ENCODE peak calls at places on chromosome 6, in nine cellular contexts. F is cardiac muscle cell; D is pancreas; A is heart left ventricle; P is IMR-90; V is neural progenitor cell; K is mesenchymal stem cell; I is psoas muscle; C is CD4-positive, CD25-positive, alpha-beta regulatory T cell. N is an unnamed sample.

GRCh38 chr6:130070306-130070705 is 51.9 kb downstream of the L3MBTL3 start:
- DNase-seq in F (peak; percentile 29), D (no peak), A (no peak), P (no peak), V (no peak), K (no peak), I (no peak), C (no peak), N (no peak)

GRCh38 chr6:144008501-144009245 is 614 bp upstream of the PLAGL1 start:
- DNase-seq in F (no peak), D (peak; percentile 67), A (no peak), P (no peak), V (peak; percentile 23), K (no peak), I (no peak), C (no peak), N (no peak)

GRCh38 chr6:110682460-110682853 is 132.8 kb downstream of the CDK19 start:
- DNase-seq in F (peak; percentile 86), D (peak; percentile 56), A (peak; percentile 66), P (peak; percentile 81), V (peak; percentile 78), K (peak; percentile 86), I (no peak), C (peak; percentile 82), N (no peak)

GRCh38 chr6:113291751-113292445 is 565.2 kb upstream of the MARCKS start:
- DNase-seq in F (peak; percentile 51), D (no peak), A (no peak), P (peak; percentile 51), V (no peak), K (no peak), I (no peak), C (no peak), N (no peak)

GRCh38 chr6:108650781-108651180 is 90.1 kb downstream of the FOXO3 start:
- DNase-seq in F (peak; percentile 82), D (no peak), A (no peak), P (peak; percentile 62), V (no peak), K (peak; percentile 73), I (no peak), C (no peak), N (no peak)

GRCh38 chr6:26216015-26216885 is 129.0 kb downstream of the HFE start:
- DNase-seq in F (peak; percentile 98), D (no peak), A (peak; percentile 68), P (peak; percentile 99), V (peak; percentile 93), K (peak; percentile 100), I (no peak), C (peak; percentile 96), N (no peak)

GRCh38 chr6:137316626-137317025 is 97.4 kb upstream of the IFNGR1 start:
- DNase-seq in F (peak; percentile 36), D (no peak), A (no peak), P (no peak), V (no peak), K (no peak), I (no peak), C (no peak), N (no peak)

GRCh38 chr6:8080338-8081151 is 16.4 kb upstream of the BLOC1S5 start:
- DNase-seq in F (peak; percentile 71), D (no peak), A (no peak), P (peak; percentile 82), V (no peak), K (peak; percentile 71), I (no peak), C (no peak), N (no peak)

GRCh38 chr6:21137708-21138358 is 455.7 kb upstream of the SOX4 start:
- DNase-seq in F (peak; percentile 38), D (no peak), A (no peak), P (peak; percentile 44), V (no peak), K (peak; percentile 69), I (no peak), C (no peak), N (no peak)

GRCh38 chr6:151665329-151665728 is 142.2 kb upstream of the ESR1 start:
- DNase-seq in F (no peak), D (no peak), A (no peak), P (no peak), V (no peak), K (no peak), I (no peak), C (no peak), N (no peak)

DNA sequence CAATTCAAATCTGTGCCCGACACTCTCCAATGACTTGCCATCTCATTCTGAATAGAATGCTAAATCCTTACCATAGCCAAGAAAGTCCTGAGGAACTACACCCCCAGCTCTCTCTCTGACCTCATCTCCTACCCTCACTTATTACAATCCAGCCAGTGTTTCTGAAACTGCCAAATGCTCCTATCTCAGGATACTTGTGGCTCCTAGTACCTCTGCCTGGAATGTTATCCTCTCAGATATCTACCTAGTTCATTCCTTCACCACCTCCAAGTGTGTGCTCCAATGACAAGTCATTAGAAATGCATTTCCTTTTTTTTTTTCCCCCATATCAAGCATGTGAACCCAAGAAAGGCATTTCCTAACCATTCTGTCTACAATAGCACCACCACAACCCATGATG is 24.4 kb downstream of the ZNF184 start:
- DNase-seq in F (no peak), D (no peak), A (no peak), P (no peak), V (no peak), K (no peak), I (no peak), C (no peak), N (no peak)
- H3K9me3 ChIP-seq in F (peaks cover 11% of the 10 kb centered on the region), D (peaks cover 18% of the 10 kb centered on the region), A (peaks cover 58% of the 10 kb centered on the region), P (peaks cover 47% of the 10 kb centered on the region), V (peaks cover 49% of the 10 kb centered on the region), K (peaks cover 91% of the 10 kb centered on the region), I (peaks cover 83% of the 10 kb centered on the region), C (peaks cover 98% of the 10 kb centered on the region), N (peaks cover 98% of the 10 kb centered on the region)

GRCh38 chr6:106415920-106416319 is 55.4 kb downstream of the CRYBG1 start:
- DNase-seq in F (no peak), D (no peak), A (no peak), P (no peak), V (no peak), K (no peak), I (no peak), C (no peak), N (no peak)

GRCh38 chr6:106417572-106418147 is 57.1 kb downstream of the CRYBG1 start:
- DNase-seq in F (no peak), D (peak; percentile 7), A (no peak), P (no peak), V (no peak), K (no peak), I (no peak), C (no peak), N (no peak)

GRCh38 chr6:106422551-106422950 is 62.0 kb downstream of the CRYBG1 start:
- DNase-seq in F (no peak), D (no peak), A (no peak), P (no peak), V (no peak), K (no peak), I (no peak), C (no peak), N (no peak)

GRCh38 chr6:106421491-106421890 is 61.0 kb downstream of the CRYBG1 start:
- DNase-seq in F (peak; percentile 29), D (no peak), A (no peak), P (peak; percentile 3), V (no peak), K (peak; percentile 22), I (no peak), C (no peak), N (no peak)

DNA sequence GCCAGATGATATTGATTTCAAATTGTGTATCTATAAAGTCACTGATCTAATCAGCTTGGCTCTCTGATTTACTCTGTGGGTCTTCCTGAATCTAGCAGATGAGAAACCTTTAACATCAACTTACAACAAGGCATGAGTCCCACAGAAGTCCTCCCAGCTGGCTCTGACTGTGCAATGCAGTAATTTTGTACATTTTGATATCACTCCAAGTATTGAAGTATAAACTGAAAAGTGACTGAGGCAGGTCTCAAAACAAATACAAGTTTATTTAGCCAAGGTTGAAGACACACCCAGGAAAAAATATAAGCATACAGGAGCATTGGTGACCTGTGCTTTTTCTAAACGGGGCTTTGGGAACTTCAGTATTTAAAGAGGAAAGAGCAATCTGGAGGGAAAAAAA is 59.4 kb downstream of the CRYBG1 start:
- DNase-seq in F (no peak), D (no peak), A (no peak), P (no peak), V (no peak), K (no peak), I (no peak), C (no peak), N (no peak)
- H3K9me3 ChIP-seq in F (no peaks in the 10 kb centered on the region), D (no peaks in the 10 kb centered on the region), A (no peaks in the 10 kb centered on the region), P (no peaks in the 10 kb centered on the region), V (no peaks in the 10 kb centered on the region), K (no peaks in the 10 kb centered on the region), I (no peaks in the 10 kb centered on the region), C (no peaks in the 10 kb centered on the region), N (no peaks in the 10 kb centered on the region)

GRCh38 chr6:350371-350770 is 41.2 kb upstream of the IRF4 start:
- DNase-seq in F (no peak), D (no peak), A (no peak), P (no peak), V (no peak), K (no peak), I (no peak), C (no peak), N (no peak)

GRCh38 chr6:348860-349396 is 42.6 kb upstream of the IRF4 start:
- DNase-seq in F (no peak), D (no peak), A (no peak), P (no peak), V (no peak), K (no peak), I (no peak), C (no peak), N (no peak)

GRCh38 chr6:351011-351866 is 40.3 kb upstream of the IRF4 start:
- DNase-seq in F (no peak), D (no peak), A (no peak), P (no peak), V (no peak), K (no peak), I (no peak), C (no peak), N (no peak)

GRCh38 chr6:347951-348859 is 43.3 kb upstream of the IRF4 start:
- DNase-seq in F (no peak), D (no peak), A (no peak), P (no peak), V (no peak), K (no peak), I (no peak), C (no peak), N (peak; percentile 14)

GRCh38 chr6:349491-349921 is 42.0 kb upstream of the IRF4 start:
- DNase-seq in F (no peak), D (no peak), A (no peak), P (no peak), V (no peak), K (no peak), I (no peak), C (no peak), N (no peak)
- H3K9me3 ChIP-seq in F (peaks cover 2% of the 10 kb centered on the region), D (no peaks in the 10 kb centered on the region), A (no peaks in the 10 kb centered on the region), P (peaks cover 8% of the 10 kb centered on the region), V (peaks cover 7% of the 10 kb centered on the region), K (no peaks in the 10 kb centered on the region), I (no peaks in the 10 kb centered on the region), C (no peaks in the 10 kb centered on the region), N (no peaks in the 10 kb centered on the region)

GRCh38 chr6:164812706-164813105 is 496.7 kb downstream of the C6orf118 start:
- DNase-seq in F (no peak), D (no peak), A (no peak), P (no peak), V (no peak), K (no peak), I (no peak), C (no peak), N (no peak)

DNA sequence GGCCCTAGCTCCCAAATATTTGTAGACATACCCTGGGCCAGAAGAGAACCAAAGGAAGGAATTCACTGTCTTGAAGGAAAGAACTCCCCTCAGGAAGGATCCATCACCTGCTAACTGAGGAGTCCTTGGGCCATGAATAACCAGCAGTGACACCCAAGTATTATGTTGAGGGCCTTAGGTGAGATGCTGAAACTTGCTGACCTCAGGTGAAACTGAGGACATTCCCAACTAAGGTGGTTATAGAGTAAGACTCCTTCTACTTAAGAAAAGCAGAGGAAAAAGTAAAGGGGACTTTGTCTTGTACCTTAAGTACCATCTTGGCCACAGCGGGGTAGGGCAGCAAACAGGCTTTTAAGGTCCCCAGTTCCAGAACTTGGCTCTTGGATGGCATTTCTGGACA is 491.7 kb downstream of the C6orf118 start:
- DNase-seq in F (no peak), D (no peak), A (no peak), P (no peak), V (no peak), K (no peak), I (no peak), C (no peak), N (no peak)
- H3K9me3 ChIP-seq in F (no peaks in the 10 kb centered on the region), D (no peaks in the 10 kb centered on the region), A (no peaks in the 10 kb centered on the region), P (peaks cover 20% of the 10 kb centered on the region), V (no peaks in the 10 kb centered on the region), K (peaks cover 27% of the 10 kb centered on the region), I (no peaks in the 10 kb centered on the region), C (no peaks in the 10 kb centered on the region), N (peaks cover 19% of the 10 kb centered on the region)

N was measured in left ventricle myocardium inferior.